ENCODE peak calls at places on chromosomes 6 and 20, in nine cellular contexts. A is AG09319; Y is body of pancreas; V is choroid plexus epithelial cell; Q is AG04450; F is lung; R is CD4-positive, alpha-beta T cell; Z is keratinocyte; H is B cell. I is an unnamed sample.
A peak's percentile ranks its signal among the peaks of the same experiment; 100 is the strongest.

GRCh38 chr20:48295966-48296421 is 510.7 kb upstream of the SULF2 start:
- DNase-seq in A (no peak), Y (no peak), V (peak; percentile 80), Q (peak; percentile 36), F (no peak), R (no peak), Z (no peak), H (no peak), I (no peak)

GRCh38 chr6:80872194-80872950 is 765.9 kb downstream of the BCKDHB start:
- DNase-seq in A (no peak), Y (no peak), V (peak; percentile 78), Q (no peak), F (no peak), R (no peak), Z (no peak), H (no peak), I (no peak)

GRCh38 chr6:158835616-158836221 is 16.6 kb upstream of the EZR start:
- DNase-seq in A (no peak), Y (peak; percentile 67), V (no peak), Q (no peak), F (peak; percentile 68), R (no peak), Z (no peak), H (peak; percentile 50), I (no peak)

GRCh38 chr6:115870464-115870863 is 190.2 kb downstream of the FRK start:
- DNase-seq in A (no peak), Y (no peak), V (no peak), Q (no peak), F (no peak), R (no peak), Z (no peak), H (no peak), I (no peak)

GRCh38 chr20:59230385-59230784 is 66.8 kb downstream of the ZNF831 start:
- DNase-seq in A (no peak), Y (no peak), V (no peak), Q (no peak), F (no peak), R (no peak), Z (no peak), H (no peak), I (no peak)

GRCh38 chr6:44580901-44581300 is 193.4 kb downstream of the CDC5L start:
- DNase-seq in A (no peak), Y (no peak), V (peak; percentile 84), Q (peak; percentile 6), F (no peak), R (no peak), Z (no peak), H (no peak), I (no peak)

GRCh38 chr6:28225056-28225834 is at the start of gene ZSCAN9:
- DNase-seq in A (peak; percentile 62), Y (peak; percentile 88), V (peak; percentile 85), Q (peak; percentile 77), F (peak; percentile 89), R (no peak), Z (peak; percentile 25), H (peak; percentile 81), I (peak; percentile 73)

GRCh38 chr6:17725083-17725482 is 18.4 kb upstream of the NUP153 start:
- DNase-seq in A (no peak), Y (no peak), V (peak; percentile 65), Q (no peak), F (no peak), R (no peak), Z (no peak), H (no peak), I (peak; percentile 41)

GRCh38 chr6:119037941-119038623 is 40.4 kb downstream of the FAM184A start:
- DNase-seq in A (no peak), Y (no peak), V (no peak), Q (no peak), F (no peak), R (no peak), Z (no peak), H (no peak), I (no peak)

GRCh38 chr6:44538131-44538835 is 150.8 kb downstream of the CDC5L start:
- DNase-seq in A (no peak), Y (no peak), V (no peak), Q (no peak), F (no peak), R (no peak), Z (no peak), H (no peak), I (no peak)

GRCh38 chr6:131331146-131331545 is 195.9 kb downstream of the AKAP7 start:
- DNase-seq in A (no peak), Y (no peak), V (peak; percentile 11), Q (no peak), F (peak; percentile 37), R (no peak), Z (no peak), H (no peak), I (no peak)

GRCh38 chr20:49888341-49889244 is 26.7 kb downstream of the SPATA2 start:
- DNase-seq in A (no peak), Y (peak; percentile 48), V (peak; percentile 83), Q (no peak), F (no peak), R (peak; percentile 45), Z (no peak), H (peak; percentile 68), I (peak; percentile 81)

DNA sequence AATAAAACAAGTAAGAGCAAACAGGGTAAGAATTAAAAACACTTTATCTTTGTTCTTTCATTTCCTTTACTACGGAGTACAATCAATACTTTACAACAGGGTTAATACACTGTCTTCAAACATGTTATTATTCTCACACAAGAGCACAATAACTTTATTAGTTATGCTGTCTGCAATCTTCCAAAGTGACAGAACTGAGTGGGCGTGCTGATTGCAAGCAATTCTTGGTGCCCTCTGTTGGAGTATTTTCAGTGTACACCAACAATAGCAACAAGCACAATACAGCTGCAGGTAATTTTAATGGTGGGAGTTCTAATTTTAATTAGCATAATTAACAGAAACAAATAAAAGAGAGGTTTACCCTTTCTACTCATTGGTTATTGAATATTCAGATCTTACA is 33.9 kb upstream of the PTPRK start:
- DNase-seq in A (no peak), Y (no peak), V (peak; percentile 44), Q (no peak), F (no peak), R (no peak), Z (no peak), H (no peak), I (no peak)
- TF ChIP-seq CTCF in A (peak; percentile 26), Y (peak; percentile 10), V (peak; percentile 51), Q (peak; percentile 28), F (no peak), R (no peak), Z (peak; percentile 11), H (no peak), I (peak; percentile 38)

DNA sequence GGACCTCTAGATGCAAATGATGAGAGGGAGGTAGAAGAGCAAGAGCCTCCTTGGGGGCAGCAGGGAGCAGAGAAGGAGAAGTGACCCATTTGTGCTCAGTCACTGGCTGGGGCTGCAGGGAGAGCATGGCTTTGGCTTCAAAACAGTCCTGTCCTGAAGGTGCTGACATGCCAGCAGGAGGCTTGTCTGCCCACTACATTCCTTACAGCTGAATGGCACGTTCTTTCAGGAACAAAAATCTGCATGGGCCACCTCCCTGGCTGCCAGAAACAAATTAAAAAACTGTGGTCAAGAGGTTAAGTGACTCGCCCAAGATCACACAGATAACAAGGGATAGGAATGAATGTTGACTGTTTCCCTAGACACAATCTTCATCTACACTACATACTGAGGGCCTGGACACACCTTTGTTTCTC is 188.8 kb downstream of the HIVEP2 start:
- DNase-seq in A (no peak), Y (no peak), V (peak; percentile 65), Q (no peak), F (no peak), R (no peak), Z (peak; percentile 21), H (no peak), I (no peak)
- TF ChIP-seq CTCF in A (no peak), Y (no peak), V (peak; percentile 12), Q (no peak), F (no peak), R (no peak), Z (no peak), H (no peak), I (no peak)

GRCh38 chr6:161105408-161105807 is 113.8 kb downstream of the MAP3K4 start:
- DNase-seq in A (no peak), Y (no peak), V (no peak), Q (no peak), F (no peak), R (no peak), Z (peak; percentile 28), H (no peak), I (no peak)

GRCh38 chr6:161103475-161103874 is 111.9 kb downstream of the MAP3K4 start:
- DNase-seq in A (no peak), Y (no peak), V (no peak), Q (no peak), F (no peak), R (no peak), Z (no peak), H (no peak), I (no peak)

GRCh38 chr6:161104966-161105365 is 113.4 kb downstream of the MAP3K4 start:
- DNase-seq in A (no peak), Y (no peak), V (peak; percentile 57), Q (no peak), F (no peak), R (no peak), Z (no peak), H (no peak), I (no peak)

GRCh38 chr6:161095916-161096315 is 104.3 kb downstream of the MAP3K4 start:
- DNase-seq in A (no peak), Y (no peak), V (no peak), Q (no peak), F (no peak), R (no peak), Z (no peak), H (no peak), I (no peak)

DNA sequence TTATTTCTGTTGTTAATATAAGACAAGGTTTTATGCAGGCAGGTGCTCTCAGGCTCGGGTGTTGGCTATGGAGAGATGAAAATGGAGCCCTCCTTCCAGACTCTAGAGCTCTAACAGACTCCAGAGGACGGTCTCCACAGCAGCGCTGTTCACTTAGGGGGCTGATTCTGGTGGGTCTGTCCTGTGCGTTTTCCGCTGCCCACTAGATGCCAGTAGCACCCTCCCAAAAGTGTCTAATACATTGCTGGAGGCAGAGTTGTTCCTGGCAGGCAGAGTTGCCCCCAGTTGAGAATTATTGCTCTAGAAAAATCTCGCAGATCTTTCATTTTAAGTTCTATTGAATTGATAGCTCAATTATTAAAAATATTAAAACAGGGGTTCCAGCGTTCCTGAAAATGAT is 109.9 kb downstream of the MAP3K4 start:
- DNase-seq in A (no peak), Y (no peak), V (peak; percentile 29), Q (no peak), F (no peak), R (no peak), Z (no peak), H (peak; percentile 8), I (no peak)
- TF ChIP-seq CTCF in A (peak; percentile 25), Y (no peak), V (peak; percentile 54), Q (peak; percentile 39), F (no peak), R (no peak), Z (no peak), H (peak; percentile 25), I (peak; percentile 50)

DNA sequence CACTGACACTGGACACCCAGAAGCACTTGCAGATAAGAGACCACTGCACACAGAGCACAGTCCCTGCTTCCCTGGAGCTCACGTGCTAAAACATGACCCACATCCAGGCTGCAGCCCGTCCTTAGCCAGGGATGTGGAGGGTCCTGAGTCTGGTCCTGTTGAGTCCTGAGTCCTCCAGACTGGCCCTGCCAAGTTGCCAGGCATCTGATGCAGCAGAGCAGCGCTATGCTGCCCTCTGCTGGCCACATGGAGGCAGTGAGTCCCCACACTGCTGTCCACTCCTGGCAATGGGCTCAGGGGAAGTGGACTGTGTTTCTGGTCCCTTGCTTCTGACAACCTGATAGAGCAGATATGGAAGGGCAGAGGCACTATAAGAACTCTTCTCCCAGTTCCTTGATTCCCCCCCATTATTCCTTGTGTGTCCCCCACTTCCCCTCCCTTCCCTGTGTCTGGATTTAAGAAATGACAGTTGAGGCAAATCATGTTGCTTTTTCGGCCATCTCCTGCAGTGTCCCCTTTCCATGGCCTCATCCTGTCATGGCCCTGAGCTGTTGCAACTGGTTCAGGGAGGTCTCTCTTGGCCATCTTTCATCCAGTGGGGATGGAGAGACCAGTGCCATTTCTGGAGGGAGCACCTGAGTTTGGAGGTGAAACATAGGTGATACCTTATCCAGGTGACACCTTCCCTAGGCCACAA is 86.0 kb downstream of the DHX35 start:
- DNase-seq in A (peak; percentile 53), Y (peak; percentile 79), V (peak; percentile 85), Q (peak; percentile 58), F (peak; percentile 67), R (peak; percentile 46), Z (peak; percentile 28), H (peak; percentile 83), I (peak; percentile 68)
- TF ChIP-seq CTCF in A (peak; percentile 100), Y (peak; percentile 98), V (peak; percentile 99), Q (peak; percentile 99), F (peak; percentile 89), R (peak; percentile 95), Z (peak; percentile 99), H (peak; percentile 93), I (peak; percentile 94)

I was measured in neural crest cell.